ENCODE peak calls at places on chromosomes 2 and 18, in ten cellular contexts. One of them, this sample, is unnamed.

GRCh38 chr2:229096667-229097066 is 174.4 kb downstream of the PID1 start:
- DNase-seq in NCI-H2227 treated with DMSO at 0.1 percent for 48 hours: no peak
- DNase-seq in naive B cell: no peak
- DNase-seq in CD8-positive, alpha-beta T cell: no peak
- DNase-seq in T-helper 1 cell: no peak
- DNase-seq in activated T-cell treated with anti-CD3 and anti-CD28 coated beads for 48 hours: no peak
- DNase-seq in right lobe of liver: no peak
- DNase-seq in posterior cingulate gyrus: no peak
- DNase-seq in AML-193: no peak
- DNase-seq in left cardiac atrium: no peak
- DNase-seq in this sample: no peak

GRCh38 chr18:55790296-55790695 is 202.3 kb upstream of the TCF4 start:
- DNase-seq in NCI-H2227 treated with DMSO at 0.1 percent for 48 hours: no peak
- DNase-seq in left cardiac atrium: no peak
- DNase-seq in AML-193: no peak
- DNase-seq in activated T-cell treated with anti-CD3 and anti-CD28 coated beads for 48 hours: no peak
- DNase-seq in right lobe of liver: no peak
- DNase-seq in posterior cingulate gyrus: no peak
- DNase-seq in naive B cell: no peak
- DNase-seq in T-helper 1 cell: no peak
- DNase-seq in CD8-positive, alpha-beta T cell: no peak
- DNase-seq in this sample: no peak

GRCh38 chr2:31238906-31239841 is 5.2 kb downstream of the EHD3 start:
- DNase-seq in T-helper 1 cell: no peak
- DNase-seq in right lobe of liver: peak
- DNase-seq in CD8-positive, alpha-beta T cell: no peak
- DNase-seq in AML-193: no peak
- DNase-seq in posterior cingulate gyrus: no peak
- DNase-seq in naive B cell: no peak
- DNase-seq in left cardiac atrium: no peak
- DNase-seq in activated T-cell treated with anti-CD3 and anti-CD28 coated beads for 48 hours: no peak
- DNase-seq in NCI-H2227 treated with DMSO at 0.1 percent for 48 hours: no peak
- DNase-seq in this sample: no peak

GRCh38 chr2:120661551-120661950 is 74.1 kb upstream of the GLI2 start:
- DNase-seq in CD8-positive, alpha-beta T cell: no peak
- DNase-seq in left cardiac atrium: peak
- DNase-seq in right lobe of liver: no peak
- DNase-seq in posterior cingulate gyrus: peak
- DNase-seq in activated T-cell treated with anti-CD3 and anti-CD28 coated beads for 48 hours: no peak
- DNase-seq in T-helper 1 cell: no peak
- DNase-seq in NCI-H2227 treated with DMSO at 0.1 percent for 48 hours: peak
- DNase-seq in naive B cell: no peak
- DNase-seq in AML-193: no peak
- DNase-seq in this sample: peak

GRCh38 chr18:76953186-76953982 is 131.0 kb downstream of the ZNF236 start:
- DNase-seq in activated T-cell treated with anti-CD3 and anti-CD28 coated beads for 48 hours: no peak
- DNase-seq in naive B cell: no peak
- DNase-seq in AML-193: no peak
- DNase-seq in left cardiac atrium: peak
- DNase-seq in right lobe of liver: peak
- DNase-seq in NCI-H2227 treated with DMSO at 0.1 percent for 48 hours: no peak
- DNase-seq in posterior cingulate gyrus: peak
- DNase-seq in CD8-positive, alpha-beta T cell: no peak
- DNase-seq in T-helper 1 cell: no peak
- DNase-seq in this sample: peak

GRCh38 chr18:76803814-76804213 is 18.5 kb upstream of the ZNF236 start:
- DNase-seq in left cardiac atrium: peak
- DNase-seq in naive B cell: peak
- DNase-seq in NCI-H2227 treated with DMSO at 0.1 percent for 48 hours: peak
- DNase-seq in CD8-positive, alpha-beta T cell: peak
- DNase-seq in posterior cingulate gyrus: peak
- DNase-seq in AML-193: peak
- DNase-seq in T-helper 1 cell: no peak
- DNase-seq in activated T-cell treated with anti-CD3 and anti-CD28 coated beads for 48 hours: peak
- DNase-seq in right lobe of liver: peak
- DNase-seq in this sample: no peak

GRCh38 chr18:69865656-69866241 is 81.9 kb downstream of the CD226 start:
- DNase-seq in naive B cell: no peak
- DNase-seq in NCI-H2227 treated with DMSO at 0.1 percent for 48 hours: no peak
- DNase-seq in posterior cingulate gyrus: no peak
- DNase-seq in CD8-positive, alpha-beta T cell: no peak
- DNase-seq in AML-193: no peak
- DNase-seq in left cardiac atrium: no peak
- DNase-seq in activated T-cell treated with anti-CD3 and anti-CD28 coated beads for 48 hours: no peak
- DNase-seq in right lobe of liver: no peak
- DNase-seq in T-helper 1 cell: no peak
- DNase-seq in this sample: no peak

GRCh38 chr2:30629866-30630265 is 177.4 kb downstream of the CAPN13 start:
- DNase-seq in T-helper 1 cell: no peak
- DNase-seq in naive B cell: no peak
- DNase-seq in activated T-cell treated with anti-CD3 and anti-CD28 coated beads for 48 hours: no peak
- DNase-seq in AML-193: no peak
- DNase-seq in left cardiac atrium: no peak
- DNase-seq in NCI-H2227 treated with DMSO at 0.1 percent for 48 hours: no peak
- DNase-seq in CD8-positive, alpha-beta T cell: no peak
- DNase-seq in posterior cingulate gyrus: no peak
- DNase-seq in right lobe of liver: no peak
- DNase-seq in this sample: no peak

GRCh38 chr2:37350034-37350433 is 5.6 kb downstream of the QPCT start:
- DNase-seq in left cardiac atrium: no peak
- DNase-seq in T-helper 1 cell: no peak
- DNase-seq in AML-193: peak
- DNase-seq in naive B cell: peak
- DNase-seq in activated T-cell treated with anti-CD3 and anti-CD28 coated beads for 48 hours: no peak
- DNase-seq in CD8-positive, alpha-beta T cell: no peak
- DNase-seq in NCI-H2227 treated with DMSO at 0.1 percent for 48 hours: peak
- DNase-seq in posterior cingulate gyrus: no peak
- DNase-seq in right lobe of liver: no peak
- DNase-seq in this sample: peak

GRCh38 chr18:58152891-58153290 is 108.9 kb downstream of the NEDD4L start:
- DNase-seq in AML-193: no peak
- DNase-seq in activated T-cell treated with anti-CD3 and anti-CD28 coated beads for 48 hours: no peak
- DNase-seq in left cardiac atrium: no peak
- DNase-seq in right lobe of liver: no peak
- DNase-seq in NCI-H2227 treated with DMSO at 0.1 percent for 48 hours: no peak
- DNase-seq in naive B cell: no peak
- DNase-seq in posterior cingulate gyrus: no peak
- DNase-seq in CD8-positive, alpha-beta T cell: no peak
- DNase-seq in T-helper 1 cell: no peak
- DNase-seq in this sample: no peak

GRCh38 chr18:32530947-32531651 is 60.4 kb upstream of the GAREM1 start:
- DNase-seq in left cardiac atrium: no peak
- DNase-seq in T-helper 1 cell: no peak
- DNase-seq in posterior cingulate gyrus: no peak
- DNase-seq in right lobe of liver: no peak
- DNase-seq in activated T-cell treated with anti-CD3 and anti-CD28 coated beads for 48 hours: no peak
- DNase-seq in naive B cell: no peak
- DNase-seq in CD8-positive, alpha-beta T cell: no peak
- DNase-seq in NCI-H2227 treated with DMSO at 0.1 percent for 48 hours: no peak
- DNase-seq in AML-193: peak
- DNase-seq in this sample: no peak

GRCh38 chr2:46297546-46298271 is 502 bp downstream of the EPAS1 start:
- DNase-seq in naive B cell: peak
- DNase-seq in right lobe of liver: peak
- DNase-seq in AML-193: no peak
- DNase-seq in left cardiac atrium: peak
- DNase-seq in activated T-cell treated with anti-CD3 and anti-CD28 coated beads for 48 hours: peak
- DNase-seq in NCI-H2227 treated with DMSO at 0.1 percent for 48 hours: no peak
- DNase-seq in T-helper 1 cell: peak
- DNase-seq in posterior cingulate gyrus: no peak
- DNase-seq in CD8-positive, alpha-beta T cell: peak
- DNase-seq in this sample: peak

GRCh38 chr2:52818958-52819357 is 948.6 kb upstream of the CHAC2 start:
- DNase-seq in right lobe of liver: no peak
- DNase-seq in CD8-positive, alpha-beta T cell: no peak
- DNase-seq in NCI-H2227 treated with DMSO at 0.1 percent for 48 hours: no peak
- DNase-seq in posterior cingulate gyrus: no peak
- DNase-seq in T-helper 1 cell: no peak
- DNase-seq in left cardiac atrium: no peak
- DNase-seq in naive B cell: no peak
- DNase-seq in activated T-cell treated with anti-CD3 and anti-CD28 coated beads for 48 hours: no peak
- DNase-seq in AML-193: no peak
- DNase-seq in this sample: no peak

GRCh38 chr2:28606986-28607441 is 111.2 kb downstream of the PLB1 start:
- DNase-seq in AML-193: no peak
- DNase-seq in posterior cingulate gyrus: no peak
- DNase-seq in left cardiac atrium: peak
- DNase-seq in activated T-cell treated with anti-CD3 and anti-CD28 coated beads for 48 hours: no peak
- DNase-seq in right lobe of liver: no peak
- DNase-seq in naive B cell: no peak
- DNase-seq in CD8-positive, alpha-beta T cell: no peak
- DNase-seq in NCI-H2227 treated with DMSO at 0.1 percent for 48 hours: no peak
- DNase-seq in T-helper 1 cell: no peak
- DNase-seq in this sample: peak

GRCh38 chr2:176178271-176178806 is 10.1 kb upstream of the HOXD1 start:
- DNase-seq in AML-193: no peak
- DNase-seq in NCI-H2227 treated with DMSO at 0.1 percent for 48 hours: peak
- DNase-seq in right lobe of liver: no peak
- DNase-seq in left cardiac atrium: no peak
- DNase-seq in CD8-positive, alpha-beta T cell: no peak
- DNase-seq in activated T-cell treated with anti-CD3 and anti-CD28 coated beads for 48 hours: no peak
- DNase-seq in naive B cell: no peak
- DNase-seq in posterior cingulate gyrus: no peak
- DNase-seq in T-helper 1 cell: no peak
- DNase-seq in this sample: no peak

GRCh38 chr18:76580288-76580962 is 85.4 kb upstream of the ZNF516 start:
- DNase-seq in naive B cell: no peak
- DNase-seq in CD8-positive, alpha-beta T cell: no peak
- DNase-seq in right lobe of liver: no peak
- DNase-seq in posterior cingulate gyrus: no peak
- DNase-seq in NCI-H2227 treated with DMSO at 0.1 percent for 48 hours: no peak
- DNase-seq in AML-193: no peak
- DNase-seq in activated T-cell treated with anti-CD3 and anti-CD28 coated beads for 48 hours: no peak
- DNase-seq in left cardiac atrium: no peak
- DNase-seq in T-helper 1 cell: no peak
- DNase-seq in this sample: no peak

GRCh38 chr2:162579986-162580385 is 236.1 kb downstream of the GCA start:
- DNase-seq in CD8-positive, alpha-beta T cell: no peak
- DNase-seq in AML-193: no peak
- DNase-seq in right lobe of liver: no peak
- DNase-seq in left cardiac atrium: no peak
- DNase-seq in naive B cell: no peak
- DNase-seq in activated T-cell treated with anti-CD3 and anti-CD28 coated beads for 48 hours: no peak
- DNase-seq in NCI-H2227 treated with DMSO at 0.1 percent for 48 hours: no peak
- DNase-seq in posterior cingulate gyrus: no peak
- DNase-seq in T-helper 1 cell: no peak
- DNase-seq in this sample: no peak

GRCh38 chr2:216694201-216694825 is 1.0 kb downstream of the IGFBP5 start:
- DNase-seq in CD8-positive, alpha-beta T cell: no peak
- DNase-seq in activated T-cell treated with anti-CD3 and anti-CD28 coated beads for 48 hours: peak
- DNase-seq in left cardiac atrium: peak
- DNase-seq in NCI-H2227 treated with DMSO at 0.1 percent for 48 hours: peak
- DNase-seq in T-helper 1 cell: no peak
- DNase-seq in naive B cell: no peak
- DNase-seq in posterior cingulate gyrus: peak
- DNase-seq in right lobe of liver: peak
- DNase-seq in AML-193: no peak
- DNase-seq in this sample: peak

GRCh38 chr2:216838146-216838545 is 21.7 kb downstream of the TNP1 start:
- DNase-seq in activated T-cell treated with anti-CD3 and anti-CD28 coated beads for 48 hours: no peak
- DNase-seq in AML-193: no peak
- DNase-seq in T-helper 1 cell: no peak
- DNase-seq in right lobe of liver: no peak
- DNase-seq in NCI-H2227 treated with DMSO at 0.1 percent for 48 hours: no peak
- DNase-seq in posterior cingulate gyrus: no peak
- DNase-seq in left cardiac atrium: peak
- DNase-seq in CD8-positive, alpha-beta T cell: no peak
- DNase-seq in naive B cell: no peak
- DNase-seq in this sample: peak

GRCh38 chr2:61220768-61221167 is 58.8 kb downstream of the C2orf74 start:
- DNase-seq in AML-193: no peak
- DNase-seq in T-helper 1 cell: no peak
- DNase-seq in CD8-positive, alpha-beta T cell: no peak
- DNase-seq in naive B cell: no peak
- DNase-seq in right lobe of liver: no peak
- DNase-seq in posterior cingulate gyrus: no peak
- DNase-seq in activated T-cell treated with anti-CD3 and anti-CD28 coated beads for 48 hours: no peak
- DNase-seq in NCI-H2227 treated with DMSO at 0.1 percent for 48 hours: no peak
- DNase-seq in left cardiac atrium: no peak
- DNase-seq in this sample: no peak

GRCh38 chr2:150479075-150479915 is 8.2 kb downstream of the RND3 start:
- DNase-seq in T-helper 1 cell: no peak
- DNase-seq in AML-193: no peak
- DNase-seq in CD8-positive, alpha-beta T cell: no peak
- DNase-seq in posterior cingulate gyrus: no peak
- DNase-seq in right lobe of liver: no peak
- DNase-seq in left cardiac atrium: no peak
- DNase-seq in naive B cell: no peak
- DNase-seq in NCI-H2227 treated with DMSO at 0.1 percent for 48 hours: no peak
- DNase-seq in activated T-cell treated with anti-CD3 and anti-CD28 coated beads for 48 hours: no peak
- DNase-seq in this sample: no peak

GRCh38 chr2:229921101-229921891 is 513 bp downstream of the TRIP12 start:
- DNase-seq in AML-193: peak
- DNase-seq in naive B cell: no peak
- DNase-seq in right lobe of liver: peak
- DNase-seq in NCI-H2227 treated with DMSO at 0.1 percent for 48 hours: peak
- DNase-seq in CD8-positive, alpha-beta T cell: peak
- DNase-seq in left cardiac atrium: peak
- DNase-seq in activated T-cell treated with anti-CD3 and anti-CD28 coated beads for 48 hours: peak
- DNase-seq in posterior cingulate gyrus: peak
- DNase-seq in T-helper 1 cell: peak
- DNase-seq in this sample: peak

GRCh38 chr2:107108556-107108955 is 222.6 kb upstream of the ST6GAL2 start:
- DNase-seq in AML-193: no peak
- DNase-seq in activated T-cell treated with anti-CD3 and anti-CD28 coated beads for 48 hours: no peak
- DNase-seq in posterior cingulate gyrus: no peak
- DNase-seq in CD8-positive, alpha-beta T cell: no peak
- DNase-seq in NCI-H2227 treated with DMSO at 0.1 percent for 48 hours: no peak
- DNase-seq in naive B cell: no peak
- DNase-seq in T-helper 1 cell: no peak
- DNase-seq in left cardiac atrium: no peak
- DNase-seq in right lobe of liver: no peak
- DNase-seq in this sample: no peak

GRCh38 chr2:152894051-152894450 is 175.6 kb downstream of the ARL6IP6 start:
- DNase-seq in CD8-positive, alpha-beta T cell: no peak
- DNase-seq in left cardiac atrium: no peak
- DNase-seq in right lobe of liver: no peak
- DNase-seq in AML-193: no peak
- DNase-seq in posterior cingulate gyrus: no peak
- DNase-seq in activated T-cell treated with anti-CD3 and anti-CD28 coated beads for 48 hours: no peak
- DNase-seq in NCI-H2227 treated with DMSO at 0.1 percent for 48 hours: no peak
- DNase-seq in T-helper 1 cell: no peak
- DNase-seq in naive B cell: no peak
- DNase-seq in this sample: no peak

GRCh38 chr2:9547272-9547991 is 8.2 kb downstream of the ADAM17 start:
- DNase-seq in naive B cell: no peak
- DNase-seq in left cardiac atrium: no peak
- DNase-seq in NCI-H2227 treated with DMSO at 0.1 percent for 48 hours: no peak
- DNase-seq in AML-193: no peak
- DNase-seq in posterior cingulate gyrus: no peak
- DNase-seq in T-helper 1 cell: no peak
- DNase-seq in CD8-positive, alpha-beta T cell: no peak
- DNase-seq in activated T-cell treated with anti-CD3 and anti-CD28 coated beads for 48 hours: no peak
- DNase-seq in right lobe of liver: no peak
- DNase-seq in this sample: no peak

GRCh38 chr2:46876741-46877384 is 38.7 kb downstream of the MCFD2 start:
- DNase-seq in left cardiac atrium: peak
- DNase-seq in AML-193: peak
- DNase-seq in CD8-positive, alpha-beta T cell: no peak
- DNase-seq in naive B cell: no peak
- DNase-seq in T-helper 1 cell: no peak
- DNase-seq in right lobe of liver: no peak
- DNase-seq in NCI-H2227 treated with DMSO at 0.1 percent for 48 hours: peak
- DNase-seq in activated T-cell treated with anti-CD3 and anti-CD28 coated beads for 48 hours: no peak
- DNase-seq in posterior cingulate gyrus: no peak
- DNase-seq in this sample: no peak

GRCh38 chr2:148989882-148990493 is 48.5 kb upstream of the LYPD6B start:
- DNase-seq in activated T-cell treated with anti-CD3 and anti-CD28 coated beads for 48 hours: peak
- DNase-seq in right lobe of liver: no peak
- DNase-seq in CD8-positive, alpha-beta T cell: peak
- DNase-seq in NCI-H2227 treated with DMSO at 0.1 percent for 48 hours: peak
- DNase-seq in T-helper 1 cell: no peak
- DNase-seq in naive B cell: peak
- DNase-seq in posterior cingulate gyrus: peak
- DNase-seq in AML-193: peak
- DNase-seq in left cardiac atrium: peak
- DNase-seq in this sample: no peak

GRCh38 chr2:238667008-238667407 is 180.9 kb upstream of the TWIST2 start:
- DNase-seq in left cardiac atrium: no peak
- DNase-seq in AML-193: no peak
- DNase-seq in activated T-cell treated with anti-CD3 and anti-CD28 coated beads for 48 hours: no peak
- DNase-seq in naive B cell: no peak
- DNase-seq in right lobe of liver: no peak
- DNase-seq in T-helper 1 cell: no peak
- DNase-seq in posterior cingulate gyrus: no peak
- DNase-seq in CD8-positive, alpha-beta T cell: no peak
- DNase-seq in NCI-H2227 treated with DMSO at 0.1 percent for 48 hours: no peak
- DNase-seq in this sample: no peak

This sample was measured in Right ventricle myocardium superior.